ENCODE peak calls at places on chromosomes 7 and 10, in six cellular contexts. Z is aorta, G is H1, S is body of pancreas, A is ovary, P is spleen. T is an unnamed sample. For H3K36me3 and H3K27me3, the result is how much of the 10 kb centered on the place peaks cover.

GRCh38 chr10:65194555-65194954 is 1673.4 kb downstream of the REEP3 start:
- DNase-seq in Z (no peak), G (no peak), S (no peak), A (no peak), P (no peak), T (peak)

GRCh38 chr7:75756340-75757297 is 15.4 kb downstream of the CCL26 start:
- DNase-seq in Z (no peak), G (no peak), S (peak), A (no peak), P (no peak), T (peak)

GRCh38 chr10:113017375-113017774 is 67.3 kb downstream of the TCF7L2 start:
- DNase-seq in Z (no peak), G (no peak), S (no peak), A (no peak), P (no peak), T (no peak)

GRCh38 chr10:71344154-71344915 is 25.3 kb downstream of the SLC29A3 start:
- DNase-seq in Z (no peak), G (peak), S (no peak), A (no peak), P (no peak), T (no peak)

GRCh38 chr10:49309691-49310371 is 10.9 kb downstream of the C10orf71 start:
- DNase-seq in Z (no peak), G (no peak), S (no peak), A (no peak), P (peak), T (no peak)

GRCh38 chr7:137343483-137343841 is at the start of gene PTN:
- DNase-seq in Z (peak), G (peak), S (peak), A (peak), P (no peak), T (peak)

GRCh38 chr7:149692557-149692982 is 80.8 kb downstream of the ZNF467 start:
- DNase-seq in Z (no peak), G (no peak), S (no peak), A (no peak), P (no peak), T (no peak)

GRCh38 chr7:16524332-16524731 is 2.3 kb upstream of the LRRC72 start:
- DNase-seq in Z (no peak), G (no peak), S (no peak), A (no peak), P (no peak), T (no peak)

GRCh38 chr10:103696094-103696410 is 159.3 kb downstream of the SH3PXD2A start:
- DNase-seq in Z (no peak), G (no peak), S (no peak), A (no peak), P (no peak), T (peak)

GRCh38 chr10:14570800-14571199 is 203.9 kb downstream of the FAM107B start:
- DNase-seq in Z (no peak), G (no peak), S (peak), A (no peak), P (no peak), T (no peak)

GRCh38 chr7:146146866-146147265 is 30.3 kb downstream of the CNTNAP2 start:
- DNase-seq in Z (no peak), G (no peak), S (no peak), A (no peak), P (no peak), T (peak)

GRCh38 chr10:125061557-125062243 is 98.7 kb downstream of the CTBP2 start:
- DNase-seq in Z (peak), G (no peak), S (no peak), A (peak), P (no peak), T (no peak)

GRCh38 chr7:139669106-139670061 is 108.4 kb downstream of the HIPK2 start:
- DNase-seq in Z (no peak), G (no peak), S (no peak), A (no peak), P (no peak), T (no peak)

GRCh38 chr7:108181073-108181985 is 51.2 kb upstream of the LAMB4 start:
- DNase-seq in Z (no peak), G (peak), S (no peak), A (no peak), P (no peak), T (peak)

GRCh38 chr7:73544678-73545077 is 12.8 kb downstream of the BCL7B start:
- DNase-seq in Z (no peak), G (no peak), S (no peak), A (no peak), P (no peak), T (no peak)

GRCh38 chr7:73549176-73549575 is 8.3 kb downstream of the BCL7B start:
- DNase-seq in Z (no peak), G (no peak), S (no peak), A (no peak), P (no peak), T (no peak)

GRCh38 chr7:73547841-73548240 is 9.6 kb downstream of the BCL7B start:
- DNase-seq in Z (no peak), G (no peak), S (no peak), A (no peak), P (no peak), T (no peak)
- H3K36me3 ChIP-seq in Z (under half), G (under half), S (under half), A (under half), P (under half), T (under half)

DNA sequence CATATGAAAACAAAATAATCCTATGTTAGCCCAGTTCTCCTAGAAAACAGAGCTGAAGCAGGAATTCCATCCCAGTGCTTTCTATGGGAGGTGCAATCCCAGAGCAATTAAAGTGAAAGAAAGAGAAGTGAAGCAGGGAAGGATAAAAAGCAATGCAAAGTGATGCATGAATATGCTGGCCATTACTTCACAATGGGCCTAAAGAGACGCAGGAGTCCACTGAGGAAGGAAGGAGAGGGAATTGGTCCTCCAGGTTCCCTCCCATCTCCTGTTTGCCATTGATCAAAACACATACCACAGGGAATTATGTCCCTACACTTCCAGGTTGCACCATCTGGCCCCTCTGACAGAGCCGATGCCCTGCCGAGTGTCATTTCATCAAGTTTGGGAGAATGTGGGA is 392.2 kb upstream of the NFE2L3 start:
- DNase-seq in Z (no peak), G (no peak), S (no peak), A (no peak), P (no peak), T (no peak)
- H3K27me3 ChIP-seq in Z (under half), G (under half), S (under half), A (under half), P (under half), T (under half)

DNA sequence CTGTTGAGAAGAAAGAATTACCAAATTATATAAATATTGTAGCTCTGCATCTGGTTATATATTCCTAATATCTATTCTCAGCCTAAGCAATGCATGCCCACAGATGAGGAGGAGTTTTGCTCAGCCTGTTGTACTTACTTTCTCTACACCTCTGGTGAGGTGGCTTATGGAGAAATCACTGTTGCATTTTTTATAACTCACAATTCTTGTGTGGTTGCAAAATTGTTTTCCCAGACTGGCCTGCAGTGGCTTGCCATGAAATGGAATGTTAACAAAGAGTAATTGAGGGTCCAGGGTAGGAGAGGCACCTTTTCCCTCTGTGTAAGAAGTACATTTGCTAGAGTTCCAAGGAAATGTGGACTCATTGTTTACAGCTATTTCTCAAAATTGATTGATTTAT is 202.0 kb upstream of the SEMA3E start:
- DNase-seq in Z (no peak), G (no peak), S (no peak), A (no peak), P (no peak), T (no peak)
- H3K27ac ChIP-seq in Z (no peak), G (no peak), S (no peak), A (no peak), P (no peak), T (no peak)

GRCh38 chr10:91843083-91843482 is 44.9 kb downstream of the TNKS2 start:
- DNase-seq in Z (no peak), G (no peak), S (no peak), A (no peak), P (no peak), T (no peak)

DNA sequence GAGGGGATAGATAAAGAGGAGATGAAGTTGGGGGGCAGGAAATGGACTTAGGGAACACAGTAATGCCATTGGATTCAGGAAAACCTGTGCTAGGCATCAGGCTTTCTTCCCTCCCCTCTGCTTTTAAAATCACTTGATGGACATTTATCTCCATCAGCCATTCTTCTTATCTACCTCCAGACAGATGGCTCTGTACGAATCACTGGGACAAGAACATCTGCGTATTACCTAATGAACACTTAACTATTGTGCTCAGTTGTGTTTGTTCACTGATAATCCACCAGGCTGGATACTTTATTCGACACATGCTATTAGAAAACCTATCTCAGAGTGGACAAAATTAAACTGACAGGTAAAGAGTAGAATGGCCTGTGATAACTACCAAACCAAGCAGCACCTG is 40.0 kb downstream of the TNKS2 start:
- DNase-seq in Z (no peak), G (no peak), S (no peak), A (no peak), P (no peak), T (no peak)
- H3K36me3 ChIP-seq in Z (under half), G (under half), S (under half), A (under half), P (half or more), T (under half)

T was measured in brain microvascular endothelial cell.